ENCODE peak calls at places on chromosomes 11 and 22, in six cellular contexts. One of them, this sample, is unnamed.

GRCh38 chr11:103091024-103091423 is 936 bp downstream of the DCUN1D5 start:
- DNase-seq in CD8-positive, alpha-beta T cell: no peak
- DNase-seq in effector memory CD4-positive, alpha-beta T cell: no peak
- DNase-seq in fibroblast of lung: no peak
- DNase-seq in right lobe of liver: no peak
- DNase-seq in lower lobe of right lung: no peak
- DNase-seq in this sample: no peak

GRCh38 chr11:62071408-62071807 is 52.4 kb upstream of the INCENP start:
- DNase-seq in lower lobe of right lung: no peak
- DNase-seq in effector memory CD4-positive, alpha-beta T cell: no peak
- DNase-seq in CD8-positive, alpha-beta T cell: no peak
- DNase-seq in fibroblast of lung: no peak
- DNase-seq in right lobe of liver: no peak
- DNase-seq in this sample: no peak

GRCh38 chr11:29328961-29329441 is 687.8 kb downstream of the KCNA4 start:
- DNase-seq in effector memory CD4-positive, alpha-beta T cell: no peak
- DNase-seq in lower lobe of right lung: no peak
- DNase-seq in right lobe of liver: no peak
- DNase-seq in CD8-positive, alpha-beta T cell: no peak
- DNase-seq in fibroblast of lung: peak
- DNase-seq in this sample: peak

GRCh38 chr11:120240866-120241265 is 926 bp downstream of the POU2F3 start:
- DNase-seq in CD8-positive, alpha-beta T cell: no peak
- DNase-seq in fibroblast of lung: no peak
- DNase-seq in lower lobe of right lung: no peak
- DNase-seq in right lobe of liver: no peak
- DNase-seq in effector memory CD4-positive, alpha-beta T cell: no peak
- DNase-seq in this sample: no peak

GRCh38 chr11:108870373-108871020 is 205.6 kb downstream of the DDX10 start:
- DNase-seq in effector memory CD4-positive, alpha-beta T cell: no peak
- DNase-seq in lower lobe of right lung: no peak
- DNase-seq in CD8-positive, alpha-beta T cell: no peak
- DNase-seq in right lobe of liver: no peak
- DNase-seq in fibroblast of lung: peak
- DNase-seq in this sample: no peak

GRCh38 chr11:77140231-77140959 is 12.3 kb downstream of the MYO7A start:
- DNase-seq in effector memory CD4-positive, alpha-beta T cell: no peak
- DNase-seq in lower lobe of right lung: peak
- DNase-seq in fibroblast of lung: peak
- DNase-seq in right lobe of liver: no peak
- DNase-seq in CD8-positive, alpha-beta T cell: no peak
- DNase-seq in this sample: no peak

GRCh38 chr11:79076526-79077115 is 364.2 kb downstream of the TENM4 start:
- DNase-seq in CD8-positive, alpha-beta T cell: no peak
- DNase-seq in right lobe of liver: peak
- DNase-seq in lower lobe of right lung: peak
- DNase-seq in effector memory CD4-positive, alpha-beta T cell: no peak
- DNase-seq in fibroblast of lung: no peak
- DNase-seq in this sample: no peak

GRCh38 chr11:2533642-2534115 is 88.9 kb downstream of the KCNQ1 start:
- DNase-seq in lower lobe of right lung: peak
- DNase-seq in effector memory CD4-positive, alpha-beta T cell: no peak
- DNase-seq in fibroblast of lung: peak
- DNase-seq in right lobe of liver: peak
- DNase-seq in CD8-positive, alpha-beta T cell: no peak
- DNase-seq in this sample: no peak

GRCh38 chr11:10305262-10305963 is 540 bp downstream of the ADM start:
- DNase-seq in fibroblast of lung: peak
- DNase-seq in effector memory CD4-positive, alpha-beta T cell: no peak
- DNase-seq in CD8-positive, alpha-beta T cell: no peak
- DNase-seq in right lobe of liver: peak
- DNase-seq in lower lobe of right lung: peak
- DNase-seq in this sample: no peak

GRCh38 chr11:78931891-78932290 is 357.2 kb upstream of the NARS2 start:
- DNase-seq in effector memory CD4-positive, alpha-beta T cell: no peak
- DNase-seq in lower lobe of right lung: no peak
- DNase-seq in CD8-positive, alpha-beta T cell: no peak
- DNase-seq in fibroblast of lung: no peak
- DNase-seq in right lobe of liver: no peak
- DNase-seq in this sample: no peak

GRCh38 chr22:45738206-45738605 is 66.6 kb downstream of the ATXN10 start:
- DNase-seq in CD8-positive, alpha-beta T cell: no peak
- DNase-seq in effector memory CD4-positive, alpha-beta T cell: no peak
- DNase-seq in fibroblast of lung: no peak
- DNase-seq in lower lobe of right lung: no peak
- DNase-seq in right lobe of liver: no peak
- DNase-seq in this sample: no peak

GRCh38 chr11:5369793-5370192 is 13.8 kb upstream of the OR51M1 start:
- DNase-seq in fibroblast of lung: peak
- DNase-seq in lower lobe of right lung: no peak
- DNase-seq in effector memory CD4-positive, alpha-beta T cell: no peak
- DNase-seq in CD8-positive, alpha-beta T cell: no peak
- DNase-seq in right lobe of liver: no peak
- DNase-seq in this sample: no peak

GRCh38 chr11:78914503-78914902 is 339.8 kb upstream of the NARS2 start:
- DNase-seq in lower lobe of right lung: no peak
- DNase-seq in effector memory CD4-positive, alpha-beta T cell: no peak
- DNase-seq in fibroblast of lung: no peak
- DNase-seq in CD8-positive, alpha-beta T cell: no peak
- DNase-seq in right lobe of liver: no peak
- DNase-seq in this sample: no peak

GRCh38 chr11:2930705-2931415 is 1.6 kb upstream of the PHLDA2 start:
- DNase-seq in CD8-positive, alpha-beta T cell: no peak
- DNase-seq in effector memory CD4-positive, alpha-beta T cell: no peak
- DNase-seq in lower lobe of right lung: peak
- DNase-seq in right lobe of liver: peak
- DNase-seq in fibroblast of lung: peak
- DNase-seq in this sample: no peak

GRCh38 chr11:43547411-43547718 is 133.2 kb upstream of the HSD17B12 start:
- DNase-seq in fibroblast of lung: no peak
- DNase-seq in right lobe of liver: no peak
- DNase-seq in lower lobe of right lung: no peak
- DNase-seq in CD8-positive, alpha-beta T cell: no peak
- DNase-seq in effector memory CD4-positive, alpha-beta T cell: no peak
- DNase-seq in this sample: no peak

GRCh38 chr22:23553922-23554870 is 25.9 kb downstream of the IGLL1 start:
- DNase-seq in right lobe of liver: no peak
- DNase-seq in fibroblast of lung: no peak
- DNase-seq in lower lobe of right lung: no peak
- DNase-seq in CD8-positive, alpha-beta T cell: no peak
- DNase-seq in effector memory CD4-positive, alpha-beta T cell: no peak
- DNase-seq in this sample: no peak

GRCh38 chr11:44094260-44094868 is 1.1 kb upstream of the EXT2 start:
- DNase-seq in CD8-positive, alpha-beta T cell: peak
- DNase-seq in effector memory CD4-positive, alpha-beta T cell: peak
- DNase-seq in right lobe of liver: peak
- DNase-seq in lower lobe of right lung: no peak
- DNase-seq in fibroblast of lung: peak
- DNase-seq in this sample: peak

GRCh38 chr11:61602775-61603569 is 22.1 kb upstream of the SYT7 start:
- DNase-seq in CD8-positive, alpha-beta T cell: no peak
- DNase-seq in right lobe of liver: no peak
- DNase-seq in fibroblast of lung: peak
- DNase-seq in lower lobe of right lung: no peak
- DNase-seq in effector memory CD4-positive, alpha-beta T cell: no peak
- DNase-seq in this sample: peak

GRCh38 chr11:123152951-123153350 is 42.1 kb downstream of the CLMP start:
- DNase-seq in fibroblast of lung: no peak
- DNase-seq in lower lobe of right lung: no peak
- DNase-seq in right lobe of liver: no peak
- DNase-seq in CD8-positive, alpha-beta T cell: no peak
- DNase-seq in effector memory CD4-positive, alpha-beta T cell: no peak
- DNase-seq in this sample: no peak

GRCh38 chr11:128172046-128172878 is 415.1 kb downstream of the ETS1 start:
- DNase-seq in lower lobe of right lung: peak
- DNase-seq in right lobe of liver: peak
- DNase-seq in effector memory CD4-positive, alpha-beta T cell: peak
- DNase-seq in fibroblast of lung: peak
- DNase-seq in CD8-positive, alpha-beta T cell: peak
- DNase-seq in this sample: no peak

GRCh38 chr22:25775501-25775900 is 33.5 kb downstream of the MYO18B start:
- DNase-seq in CD8-positive, alpha-beta T cell: no peak
- DNase-seq in effector memory CD4-positive, alpha-beta T cell: no peak
- DNase-seq in fibroblast of lung: peak
- DNase-seq in lower lobe of right lung: no peak
- DNase-seq in right lobe of liver: no peak
- DNase-seq in this sample: no peak

DNA sequence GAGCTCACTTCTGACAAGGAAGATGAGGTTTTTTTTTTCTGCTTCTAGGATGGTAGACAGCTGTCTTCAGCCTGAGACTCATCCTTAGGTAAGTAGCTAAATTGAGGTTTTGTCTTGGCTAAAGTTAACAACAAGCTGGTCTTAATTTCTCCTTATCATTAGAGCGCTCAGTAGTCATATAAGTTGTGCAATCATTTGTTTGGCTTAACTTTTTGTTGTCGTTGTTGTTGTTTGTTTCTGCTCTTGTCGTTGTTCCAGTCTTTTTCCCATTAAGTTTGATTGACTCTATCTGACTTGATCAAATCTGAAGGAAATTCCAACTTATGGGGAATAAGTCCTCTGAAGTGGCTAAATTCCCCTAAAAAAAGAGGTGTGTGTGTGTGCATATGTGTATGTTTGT is 33.0 kb downstream of the GLYATL2 start:
- DNase-seq in right lobe of liver: no peak
- DNase-seq in effector memory CD4-positive, alpha-beta T cell: no peak
- DNase-seq in fibroblast of lung: no peak
- DNase-seq in lower lobe of right lung: no peak
- DNase-seq in CD8-positive, alpha-beta T cell: no peak
- DNase-seq in this sample: no peak
- H3K27ac ChIP-seq in right lobe of liver: no peak
- H3K27ac ChIP-seq in effector memory CD4-positive, alpha-beta T cell: no peak
- H3K27ac ChIP-seq in fibroblast of lung: no peak
- H3K27ac ChIP-seq in lower lobe of right lung: no peak
- H3K27ac ChIP-seq in CD8-positive, alpha-beta T cell: no peak
- H3K27ac ChIP-seq in this sample: no peak

GRCh38 chr22:43420991-43421665 is 9.3 kb downstream of the MPPED1 start:
- DNase-seq in right lobe of liver: no peak
- DNase-seq in CD8-positive, alpha-beta T cell: no peak
- DNase-seq in lower lobe of right lung: peak
- DNase-seq in fibroblast of lung: no peak
- DNase-seq in effector memory CD4-positive, alpha-beta T cell: no peak
- DNase-seq in this sample: no peak

GRCh38 chr22:43417555-43417954 is 5.7 kb downstream of the MPPED1 start:
- DNase-seq in lower lobe of right lung: no peak
- DNase-seq in right lobe of liver: no peak
- DNase-seq in effector memory CD4-positive, alpha-beta T cell: no peak
- DNase-seq in CD8-positive, alpha-beta T cell: no peak
- DNase-seq in fibroblast of lung: no peak
- DNase-seq in this sample: no peak

GRCh38 chr22:43419371-43420080 is 7.7 kb downstream of the MPPED1 start:
- DNase-seq in right lobe of liver: no peak
- DNase-seq in effector memory CD4-positive, alpha-beta T cell: no peak
- DNase-seq in lower lobe of right lung: no peak
- DNase-seq in CD8-positive, alpha-beta T cell: no peak
- DNase-seq in fibroblast of lung: no peak
- DNase-seq in this sample: no peak

GRCh38 chr22:43421914-43422615 is 10.3 kb downstream of the MPPED1 start:
- DNase-seq in right lobe of liver: no peak
- DNase-seq in lower lobe of right lung: peak
- DNase-seq in effector memory CD4-positive, alpha-beta T cell: no peak
- DNase-seq in CD8-positive, alpha-beta T cell: no peak
- DNase-seq in fibroblast of lung: no peak
- DNase-seq in this sample: no peak

GRCh38 chr22:43418079-43418825 is 6.4 kb downstream of the MPPED1 start:
- DNase-seq in CD8-positive, alpha-beta T cell: no peak
- DNase-seq in lower lobe of right lung: no peak
- DNase-seq in right lobe of liver: no peak
- DNase-seq in fibroblast of lung: no peak
- DNase-seq in effector memory CD4-positive, alpha-beta T cell: no peak
- DNase-seq in this sample: no peak
- H3K27ac ChIP-seq in CD8-positive, alpha-beta T cell: no peak
- H3K27ac ChIP-seq in lower lobe of right lung: no peak
- H3K27ac ChIP-seq in right lobe of liver: no peak
- H3K27ac ChIP-seq in fibroblast of lung: no peak
- H3K27ac ChIP-seq in effector memory CD4-positive, alpha-beta T cell: no peak
- H3K27ac ChIP-seq in this sample: no peak

GRCh38 chr11:117095301-117096139 is 2.7 kb downstream of the SIK3 start:
- DNase-seq in effector memory CD4-positive, alpha-beta T cell: no peak
- DNase-seq in right lobe of liver: no peak
- DNase-seq in CD8-positive, alpha-beta T cell: no peak
- DNase-seq in lower lobe of right lung: no peak
- DNase-seq in fibroblast of lung: peak
- DNase-seq in this sample: no peak

GRCh38 chr11:117096140-117096972 is 1.9 kb downstream of the SIK3 start:
- DNase-seq in right lobe of liver: peak
- DNase-seq in effector memory CD4-positive, alpha-beta T cell: peak
- DNase-seq in CD8-positive, alpha-beta T cell: peak
- DNase-seq in lower lobe of right lung: no peak
- DNase-seq in fibroblast of lung: peak
- DNase-seq in this sample: no peak

GRCh38 chr11:117092951-117093590 is 5.2 kb downstream of the SIK3 start:
- DNase-seq in fibroblast of lung: no peak
- DNase-seq in effector memory CD4-positive, alpha-beta T cell: no peak
- DNase-seq in right lobe of liver: no peak
- DNase-seq in CD8-positive, alpha-beta T cell: no peak
- DNase-seq in lower lobe of right lung: no peak
- DNase-seq in this sample: no peak

GRCh38 chr11:117096973-117097566 is 1.2 kb downstream of the SIK3 start:
- DNase-seq in lower lobe of right lung: no peak
- DNase-seq in fibroblast of lung: no peak
- DNase-seq in right lobe of liver: no peak
- DNase-seq in effector memory CD4-positive, alpha-beta T cell: no peak
- DNase-seq in CD8-positive, alpha-beta T cell: no peak
- DNase-seq in this sample: no peak

GRCh38 chr11:117094776-117095175 is 3.5 kb downstream of the SIK3 start:
- DNase-seq in fibroblast of lung: peak
- DNase-seq in CD8-positive, alpha-beta T cell: no peak
- DNase-seq in effector memory CD4-positive, alpha-beta T cell: no peak
- DNase-seq in lower lobe of right lung: no peak
- DNase-seq in right lobe of liver: no peak
- DNase-seq in this sample: no peak
- H3K27ac ChIP-seq in fibroblast of lung: no peak
- H3K27ac ChIP-seq in CD8-positive, alpha-beta T cell: peak
- H3K27ac ChIP-seq in effector memory CD4-positive, alpha-beta T cell: peak
- H3K27ac ChIP-seq in lower lobe of right lung: no peak
- H3K27ac ChIP-seq in right lobe of liver: peak
- H3K27ac ChIP-seq in this sample: peak

GRCh38 chr11:47413908-47414684 is 5.7 kb downstream of the SLC39A13 start:
- DNase-seq in effector memory CD4-positive, alpha-beta T cell: no peak
- DNase-seq in fibroblast of lung: peak
- DNase-seq in CD8-positive, alpha-beta T cell: no peak
- DNase-seq in lower lobe of right lung: no peak
- DNase-seq in right lobe of liver: no peak
- DNase-seq in this sample: no peak

GRCh38 chr11:47417712-47418111 is 8.5 kb downstream of the PSMC3 start:
- DNase-seq in CD8-positive, alpha-beta T cell: no peak
- DNase-seq in lower lobe of right lung: no peak
- DNase-seq in right lobe of liver: no peak
- DNase-seq in fibroblast of lung: no peak
- DNase-seq in effector memory CD4-positive, alpha-beta T cell: no peak
- DNase-seq in this sample: no peak

GRCh38 chr11:47414685-47415070 is 6.3 kb downstream of the SLC39A13 start:
- DNase-seq in right lobe of liver: no peak
- DNase-seq in lower lobe of right lung: no peak
- DNase-seq in fibroblast of lung: no peak
- DNase-seq in CD8-positive, alpha-beta T cell: no peak
- DNase-seq in effector memory CD4-positive, alpha-beta T cell: no peak
- DNase-seq in this sample: no peak

GRCh38 chr11:47415091-47415854 is 6.9 kb downstream of the SLC39A13 start:
- DNase-seq in CD8-positive, alpha-beta T cell: no peak
- DNase-seq in lower lobe of right lung: no peak
- DNase-seq in fibroblast of lung: no peak
- DNase-seq in effector memory CD4-positive, alpha-beta T cell: no peak
- DNase-seq in right lobe of liver: no peak
- DNase-seq in this sample: no peak

GRCh38 chr11:47415949-47416472 is 7.6 kb downstream of the SLC39A13 start:
- DNase-seq in right lobe of liver: no peak
- DNase-seq in fibroblast of lung: peak
- DNase-seq in CD8-positive, alpha-beta T cell: no peak
- DNase-seq in lower lobe of right lung: peak
- DNase-seq in effector memory CD4-positive, alpha-beta T cell: no peak
- DNase-seq in this sample: peak
- H3K27ac ChIP-seq in right lobe of liver: peak
- H3K27ac ChIP-seq in fibroblast of lung: peak
- H3K27ac ChIP-seq in CD8-positive, alpha-beta T cell: no peak
- H3K27ac ChIP-seq in lower lobe of right lung: peak
- H3K27ac ChIP-seq in effector memory CD4-positive, alpha-beta T cell: no peak
- H3K27ac ChIP-seq in this sample: peak

This sample was measured in epithelial cell of prostate.